ENCODE peak calls at places on chromosomes 12 and 14, in five cellular contexts. V, O, R, W and T are unnamed samples.

GRCh38 chr12:130026608-130027176 is 122.9 kb upstream of the TMEM132D start:
- DNase-seq in W (no peak), O (peak; percentile 60), V (peak; percentile 51), R (no peak), T (peak; percentile 47)

GRCh38 chr14:105534586-105534985 is 8.2 kb downstream of the TMEM121 start:
- DNase-seq in V (no peak), R (no peak), O (no peak), W (no peak), T (no peak)

GRCh38 chr14:78959674-78960264 is 789.6 kb downstream of the NRXN3 start:
- DNase-seq in V (peak; percentile 71), R (no peak), O (peak; percentile 81), W (peak; percentile 76), T (peak; percentile 43)

GRCh38 chr12:24360057-24360456 is 410.6 kb upstream of the SOX5 start:
- DNase-seq in W (peak; percentile 56), V (no peak), R (no peak), O (no peak), T (no peak)

GRCh38 chr14:65164068-65164824 is 61.9 kb upstream of the MAX start:
- DNase-seq in W (peak; percentile 69), O (peak; percentile 61), R (no peak), V (peak; percentile 53), T (peak; percentile 79)

GRCh38 chr14:71322660-71323250 is 415.5 kb downstream of the PCNX1 start:
- DNase-seq in V (peak; percentile 56), R (no peak), O (peak; percentile 37), W (peak; percentile 82), T (peak; percentile 72)

GRCh38 chr12:104494816-104495158 is 38.0 kb downstream of the CHST11 start:
- DNase-seq in W (peak; percentile 23), V (no peak), R (no peak), O (no peak), T (no peak)

GRCh38 chr12:132574271-132574996 is 35.9 kb downstream of the LRCOL1 start:
- DNase-seq in V (no peak), W (no peak), O (no peak), R (no peak), T (no peak)

GRCh38 chr12:52156757-52157565 is 34.9 kb downstream of the KRT80 start:
- DNase-seq in V (peak; percentile 78), R (peak; percentile 43), O (peak; percentile 78), W (peak; percentile 58), T (peak; percentile 64)

GRCh38 chr12:107337354-107338095 is 244.2 kb upstream of the CRY1 start:
- DNase-seq in V (no peak), W (no peak), R (no peak), O (no peak), T (no peak)

GRCh38 chr12:109460538-109460937 is 16.6 kb downstream of the KCTD10 start:
- DNase-seq in O (no peak), R (no peak), W (no peak), V (no peak), T (no peak)

GRCh38 chr12:109455706-109456105 is 21.4 kb downstream of the KCTD10 start:
- DNase-seq in R (no peak), V (no peak), W (no peak), O (no peak), T (no peak)

GRCh38 chr12:109458771-109459208 is 18.3 kb downstream of the KCTD10 start:
- DNase-seq in R (no peak), V (peak; percentile 66), W (peak; percentile 54), O (no peak), T (no peak)

GRCh38 chr12:109459247-109459646 is 17.9 kb downstream of the KCTD10 start:
- DNase-seq in O (no peak), V (no peak), R (no peak), W (peak; percentile 86), T (no peak)

GRCh38 chr12:109458086-109458485 is 19.0 kb downstream of the KCTD10 start:
- DNase-seq in O (no peak), V (no peak), W (peak; percentile 60), R (no peak), T (no peak)
- H3K4me1 ChIP-seq in O (peaks cover 52% of the 10 kb centered on the region), V (peaks cover 24% of the 10 kb centered on the region), W (peaks cover 47% of the 10 kb centered on the region), R (no peaks in the 10 kb centered on the region), T (peaks cover 13% of the 10 kb centered on the region)

GRCh38 chr12:108562348-108563134 is at the start of gene ISCU:
- DNase-seq in V (peak; percentile 99), W (peak; percentile 97), O (peak; percentile 98), R (peak; percentile 96), T (peak; percentile 99)

GRCh38 chr12:108561852-108562347 is 496 bp upstream of the ISCU start:
- DNase-seq in V (peak; percentile 62), R (no peak), W (no peak), O (no peak), T (no peak)

GRCh38 chr12:108564724-108565123 is 2.3 kb downstream of the ISCU start:
- DNase-seq in W (no peak), V (no peak), R (no peak), O (no peak), T (no peak)

GRCh38 chr12:108563135-108563803 is 873 bp downstream of the ISCU start:
- DNase-seq in W (peak; percentile 94), R (peak; percentile 79), V (peak; percentile 93), O (peak; percentile 82), T (peak; percentile 93)

GRCh38 chr12:108563804-108564151 is 1.4 kb downstream of the ISCU start:
- DNase-seq in V (no peak), O (no peak), R (no peak), W (no peak), T (no peak)
- H3K4me3 ChIP-seq in V (no peak overlapping the region), O (peak overlapping the region; percentile 92), R (peak overlapping the region; percentile 96), W (peak overlapping the region; percentile 80), T (peak overlapping the region; percentile 79)

DNA sequence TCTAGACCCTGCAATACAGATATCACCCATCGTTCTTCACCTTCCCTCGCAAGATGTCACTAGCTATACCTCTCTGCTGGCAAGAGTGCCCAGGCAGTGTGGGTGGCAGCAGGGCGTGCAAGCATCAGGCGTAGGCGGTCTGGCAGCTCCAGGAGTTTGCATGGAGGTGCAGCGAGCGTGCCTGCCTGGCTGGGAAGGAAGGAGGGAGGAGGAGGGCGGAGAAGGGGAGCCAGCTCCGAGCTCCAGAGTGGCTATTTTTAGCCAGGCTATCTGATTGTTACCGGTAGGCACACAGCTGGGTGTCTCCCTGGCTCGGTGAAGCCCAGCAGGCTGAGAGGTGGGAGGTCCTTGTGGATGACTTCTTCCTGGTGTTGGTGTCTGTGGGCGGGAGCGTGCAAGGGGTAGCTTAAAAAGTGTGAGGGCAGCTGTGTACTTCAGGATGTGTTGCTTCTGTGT is 6.2 kb downstream of the FOXJ2 start:
- DNase-seq in O (peak; percentile 93), W (peak; percentile 51), V (peak; percentile 90), R (peak; percentile 9), T (no peak)
- H3K4me1 ChIP-seq in O (peaks cover 55% of the 10 kb centered on the region), W (peaks cover 18% of the 10 kb centered on the region), V (peaks cover 45% of the 10 kb centered on the region), R (peaks cover 45% of the 10 kb centered on the region), T (peaks cover 42% of the 10 kb centered on the region)

GRCh38 chr14:99286761-99287160 is 14.8 kb upstream of the BCL11B start:
- DNase-seq in V (no peak), O (no peak), R (no peak), W (no peak), T (no peak)
- H3K4me3 ChIP-seq in V (no peak overlapping the region), O (no peak overlapping the region), R (no peak overlapping the region), W (no peak overlapping the region), T (no peak overlapping the region)

DNA sequence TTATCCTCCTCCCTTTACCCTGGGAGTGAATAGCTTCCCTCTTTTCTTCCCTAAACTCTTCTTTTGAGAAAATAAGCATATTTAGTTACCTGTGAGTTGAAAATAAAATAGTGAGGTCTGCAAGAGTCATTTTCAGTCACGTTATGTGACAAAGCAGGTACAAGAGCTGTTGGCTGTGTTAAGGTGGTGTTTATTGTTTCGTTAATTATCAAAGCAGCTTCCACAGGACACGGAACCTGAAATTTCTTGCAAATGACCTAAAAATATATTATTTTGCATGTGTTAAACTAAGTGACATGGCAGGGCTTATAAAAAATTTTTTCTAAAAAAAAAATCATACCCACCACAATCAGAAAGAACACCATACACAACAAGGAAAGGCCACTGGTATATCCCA is 8.3 kb downstream of the SLC38A2 start:
- DNase-seq in O (no peak), W (no peak), V (no peak), R (no peak), T (no peak)
- H3K4me1 ChIP-seq in O (peaks cover 18% of the 10 kb centered on the region), W (peaks cover 8% of the 10 kb centered on the region), V (no peaks in the 10 kb centered on the region), R (peaks cover 17% of the 10 kb centered on the region), T (peaks cover 8% of the 10 kb centered on the region)

DNA sequence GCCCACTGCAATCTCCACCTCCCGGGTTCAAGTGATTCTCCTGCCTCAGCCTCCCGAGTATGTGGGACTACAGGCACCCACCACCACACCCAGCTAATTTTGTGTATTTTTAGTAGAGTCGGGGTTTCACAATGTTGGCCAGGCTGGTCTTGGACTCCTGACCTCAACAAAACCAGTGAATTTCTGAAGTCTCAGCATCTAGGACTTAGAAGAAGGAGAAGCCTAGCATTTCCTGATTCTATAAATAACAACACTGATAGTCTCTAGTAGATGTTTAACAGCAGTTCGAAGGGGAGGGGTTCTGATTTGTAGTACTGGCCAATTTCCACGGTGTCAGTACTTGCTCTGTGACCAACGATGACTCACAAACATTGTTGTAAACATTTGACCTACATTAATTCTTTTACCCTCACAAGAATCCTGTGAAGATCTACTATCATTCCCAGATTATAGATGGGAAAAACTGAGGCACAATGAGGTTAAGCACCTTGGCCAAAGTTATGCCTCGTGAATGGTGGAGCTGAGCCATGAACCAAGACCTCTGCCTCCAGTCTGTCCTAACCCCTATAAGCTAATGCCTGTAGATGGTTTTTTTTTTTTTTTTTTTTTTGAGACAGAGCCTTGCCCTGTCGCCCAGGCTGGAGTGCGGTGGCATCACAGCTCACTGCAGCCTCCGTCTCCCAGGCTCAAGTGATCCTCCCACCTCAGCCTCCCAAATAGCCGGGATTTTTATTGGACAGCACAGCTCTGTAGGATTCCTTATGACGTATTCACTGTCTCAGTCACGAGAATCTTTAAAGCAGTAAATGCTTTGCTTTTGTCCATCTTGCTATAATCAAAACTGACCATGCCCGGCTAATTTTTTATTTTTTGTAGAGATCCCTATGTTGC is 5.2 kb downstream of the P2RX4 start:
- DNase-seq in R (no peak), O (no peak), V (no peak), W (peak; percentile 96), T (no peak)
- H3K4me3 ChIP-seq in R (no peak overlapping the region), O (no peak overlapping the region), V (no peak overlapping the region), W (no peak overlapping the region), T (no peak overlapping the region)